ENCODE peak calls at places on chromosomes 1 and 21, in six cellular contexts. One of them, this sample, is unnamed.

GRCh38 chr1:41418868-41419583 is 57.8 kb downstream of the FOXO6 start:
- DNase-seq in A549: peak; percentile 73
- DNase-seq in HepG2: peak; percentile 34
- DNase-seq in GM12878: no peak
- DNase-seq in endothelial cell of umbilical vein: peak; percentile 67
- DNase-seq in K562: no peak
- DNase-seq in this sample: no peak

GRCh38 chr1:191671236-191671635 is 487.0 kb upstream of the RGS18 start:
- DNase-seq in K562: no peak
- DNase-seq in endothelial cell of umbilical vein: no peak
- DNase-seq in HepG2: no peak
- DNase-seq in GM12878: no peak
- DNase-seq in A549: no peak
- DNase-seq in this sample: no peak

GRCh38 chr1:244834596-244835275 is 722 bp upstream of the COX20 start:
- DNase-seq in K562: no peak
- DNase-seq in A549: peak; percentile 71
- DNase-seq in HepG2: peak; percentile 91
- DNase-seq in GM12878: peak; percentile 88
- DNase-seq in endothelial cell of umbilical vein: peak; percentile 92
- DNase-seq in this sample: peak; percentile 97

GRCh38 chr21:43827015-43827611 is 37.7 kb downstream of the RRP1 start:
- DNase-seq in GM12878: no peak
- DNase-seq in endothelial cell of umbilical vein: no peak
- DNase-seq in K562: no peak
- DNase-seq in A549: no peak
- DNase-seq in HepG2: no peak
- DNase-seq in this sample: no peak

GRCh38 chr1:224632381-224632871 is 16.3 kb downstream of the CNIH3 start:
- DNase-seq in GM12878: no peak
- DNase-seq in endothelial cell of umbilical vein: peak; percentile 74
- DNase-seq in HepG2: no peak
- DNase-seq in A549: no peak
- DNase-seq in K562: no peak
- DNase-seq in this sample: no peak

GRCh38 chr1:232443372-232443771 is 186.6 kb downstream of the SIPA1L2 start:
- DNase-seq in K562: no peak
- DNase-seq in A549: no peak
- DNase-seq in endothelial cell of umbilical vein: no peak
- DNase-seq in GM12878: no peak
- DNase-seq in HepG2: no peak
- DNase-seq in this sample: no peak

GRCh38 chr1:244454412-244454811 is 2.7 kb upstream of the ADSS2 start:
- DNase-seq in HepG2: no peak
- DNase-seq in K562: no peak
- DNase-seq in A549: no peak
- DNase-seq in GM12878: no peak
- DNase-seq in endothelial cell of umbilical vein: no peak
- DNase-seq in this sample: no peak

GRCh38 chr1:155801149-155801548 is 55.9 kb downstream of the GON4L start:
- DNase-seq in HepG2: no peak
- DNase-seq in endothelial cell of umbilical vein: peak; percentile 30
- DNase-seq in K562: no peak
- DNase-seq in GM12878: no peak
- DNase-seq in A549: no peak
- DNase-seq in this sample: no peak

GRCh38 chr1:7388488-7389185 is 382.5 kb upstream of the VAMP3 start:
- DNase-seq in endothelial cell of umbilical vein: peak; percentile 51
- DNase-seq in A549: no peak
- DNase-seq in K562: no peak
- DNase-seq in HepG2: no peak
- DNase-seq in GM12878: no peak
- DNase-seq in this sample: no peak

GRCh38 chr21:45611296-45611695 is 32.2 kb upstream of the PCBP3 start:
- DNase-seq in HepG2: no peak
- DNase-seq in endothelial cell of umbilical vein: no peak
- DNase-seq in A549: no peak
- DNase-seq in GM12878: no peak
- DNase-seq in K562: no peak
- DNase-seq in this sample: no peak

GRCh38 chr21:38170705-38171682 is 85.8 kb upstream of the KCNJ15 start:
- DNase-seq in GM12878: no peak
- DNase-seq in A549: no peak
- DNase-seq in K562: no peak
- DNase-seq in HepG2: no peak
- DNase-seq in endothelial cell of umbilical vein: peak; percentile 45
- DNase-seq in this sample: no peak

GRCh38 chr1:163974120-163974519 is 584.9 kb upstream of the PBX1 start:
- DNase-seq in HepG2: no peak
- DNase-seq in K562: no peak
- DNase-seq in A549: no peak
- DNase-seq in GM12878: no peak
- DNase-seq in endothelial cell of umbilical vein: no peak
- DNase-seq in this sample: no peak

GRCh38 chr1:40067023-40067422 is 26.5 kb downstream of the CAP1 start:
- DNase-seq in endothelial cell of umbilical vein: no peak
- DNase-seq in A549: no peak
- DNase-seq in GM12878: no peak
- DNase-seq in HepG2: no peak
- DNase-seq in K562: no peak
- DNase-seq in this sample: no peak

GRCh38 chr1:29331731-29332130 is 95.4 kb downstream of the PTPRU start:
- DNase-seq in K562: no peak
- DNase-seq in HepG2: no peak
- DNase-seq in endothelial cell of umbilical vein: no peak
- DNase-seq in GM12878: no peak
- DNase-seq in A549: no peak
- DNase-seq in this sample: no peak

DNA sequence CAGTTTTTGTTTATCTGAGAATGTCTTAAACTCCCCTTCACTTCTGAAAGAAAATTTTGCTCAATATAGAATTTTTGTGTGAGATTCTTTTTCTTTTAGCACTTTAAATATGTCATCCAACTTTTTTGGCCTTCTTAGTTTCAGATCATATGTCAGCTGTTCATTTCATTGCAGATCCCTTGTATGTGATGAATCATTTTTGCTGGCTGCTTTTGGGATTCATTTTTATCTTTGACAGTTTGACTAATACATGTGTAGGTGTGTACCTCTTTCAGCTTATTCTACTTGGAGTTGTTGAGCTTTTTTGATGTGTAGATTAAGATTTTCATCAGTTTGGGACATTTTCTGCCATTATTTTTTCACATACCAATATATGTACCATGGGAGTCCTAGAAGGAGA is 156.8 kb downstream of the FASLG start:
- DNase-seq in A549: no peak
- DNase-seq in endothelial cell of umbilical vein: no peak
- DNase-seq in K562: no peak
- DNase-seq in GM12878: no peak
- DNase-seq in HepG2: no peak
- DNase-seq in this sample: no peak
- TF ChIP-seq MAX in A549: no peak
- TF ChIP-seq MAX in endothelial cell of umbilical vein: no peak
- TF ChIP-seq MAX in K562: no peak
- TF ChIP-seq MAX in GM12878: no peak
- TF ChIP-seq MAX in HepG2: no peak
- TF ChIP-seq MAX in this sample: no peak

GRCh38 chr1:115539061-115539460 is 102.7 kb upstream of the VANGL1 start:
- DNase-seq in A549: no peak
- DNase-seq in GM12878: no peak
- DNase-seq in endothelial cell of umbilical vein: no peak
- DNase-seq in HepG2: no peak
- DNase-seq in K562: no peak
- DNase-seq in this sample: no peak
- TF ChIP-seq MYC in A549: no peak
- TF ChIP-seq MYC in GM12878: no peak
- TF ChIP-seq MYC in endothelial cell of umbilical vein: no peak
- TF ChIP-seq MYC in HepG2: no peak
- TF ChIP-seq MYC in K562: no peak
- TF ChIP-seq MYC in this sample: no peak

GRCh38 chr1:10074059-10074854 is 41.5 kb downstream of the UBE4B start:
- DNase-seq in HepG2: no peak
- DNase-seq in K562: no peak
- DNase-seq in GM12878: peak; percentile 40
- DNase-seq in endothelial cell of umbilical vein: peak; percentile 37
- DNase-seq in A549: peak; percentile 38
- DNase-seq in this sample: peak; percentile 92
- TF ChIP-seq MAX in HepG2: no peak
- TF ChIP-seq MAX in K562: no peak
- TF ChIP-seq MAX in GM12878: no peak
- TF ChIP-seq MAX in endothelial cell of umbilical vein: no peak
- TF ChIP-seq MAX in A549: no peak
- TF ChIP-seq MAX in this sample: peak; percentile 82

GRCh38 chr1:112529301-112529700 is 20.5 kb downstream of the WNT2B start:
- DNase-seq in HepG2: no peak
- DNase-seq in A549: no peak
- DNase-seq in endothelial cell of umbilical vein: no peak
- DNase-seq in K562: no peak
- DNase-seq in GM12878: no peak
- DNase-seq in this sample: no peak

GRCh38 chr1:112532074-112532473 is 23.3 kb downstream of the WNT2B start:
- DNase-seq in GM12878: no peak
- DNase-seq in HepG2: no peak
- DNase-seq in K562: no peak
- DNase-seq in A549: no peak
- DNase-seq in endothelial cell of umbilical vein: no peak
- DNase-seq in this sample: no peak

GRCh38 chr1:112530832-112531231 is 22.1 kb downstream of the WNT2B start:
- DNase-seq in A549: no peak
- DNase-seq in HepG2: no peak
- DNase-seq in K562: no peak
- DNase-seq in endothelial cell of umbilical vein: no peak
- DNase-seq in GM12878: no peak
- DNase-seq in this sample: no peak

GRCh38 chr1:112536561-112536960 is 27.8 kb downstream of the WNT2B start:
- DNase-seq in endothelial cell of umbilical vein: no peak
- DNase-seq in A549: no peak
- DNase-seq in K562: no peak
- DNase-seq in GM12878: no peak
- DNase-seq in HepG2: no peak
- DNase-seq in this sample: no peak

DNA sequence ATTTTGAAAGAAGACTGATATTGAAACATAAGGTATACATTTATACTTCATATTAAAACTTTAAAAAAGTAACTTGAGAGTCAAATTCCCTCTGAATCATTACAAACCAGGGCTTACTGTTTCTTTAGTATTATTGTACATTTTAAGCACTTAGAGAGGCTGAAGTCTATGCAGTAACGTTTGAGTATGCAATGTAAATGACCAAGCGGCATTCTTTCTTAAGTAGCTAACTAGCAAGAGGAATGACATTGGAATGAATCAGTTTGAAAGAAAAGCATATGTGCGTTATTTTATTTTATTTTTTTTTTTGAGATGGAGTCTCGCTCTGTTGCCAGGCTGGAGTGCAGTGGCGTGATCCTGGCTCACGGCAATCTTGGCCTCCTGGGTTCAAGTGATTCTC is 24.3 kb downstream of the WNT2B start:
- DNase-seq in K562: no peak
- DNase-seq in endothelial cell of umbilical vein: no peak
- DNase-seq in GM12878: no peak
- DNase-seq in A549: no peak
- DNase-seq in HepG2: no peak
- DNase-seq in this sample: no peak
- TF ChIP-seq MYC in K562: no peak
- TF ChIP-seq MYC in endothelial cell of umbilical vein: no peak
- TF ChIP-seq MYC in GM12878: no peak
- TF ChIP-seq MYC in A549: no peak
- TF ChIP-seq MYC in HepG2: no peak
- TF ChIP-seq MYC in this sample: no peak

GRCh38 chr1:150364231-150365003 is 470 bp downstream of the RPRD2 start:
- DNase-seq in GM12878: no peak
- DNase-seq in A549: peak; percentile 60
- DNase-seq in HepG2: peak; percentile 72
- DNase-seq in K562: peak; percentile 62
- DNase-seq in endothelial cell of umbilical vein: peak; percentile 85
- DNase-seq in this sample: peak; percentile 85

GRCh38 chr1:150366416-150367296 is 2.7 kb downstream of the RPRD2 start:
- DNase-seq in HepG2: no peak
- DNase-seq in endothelial cell of umbilical vein: peak; percentile 38
- DNase-seq in K562: no peak
- DNase-seq in GM12878: no peak
- DNase-seq in A549: no peak
- DNase-seq in this sample: peak; percentile 44

GRCh38 chr1:150363426-150364230 is at the start of gene RPRD2:
- DNase-seq in GM12878: peak; percentile 97
- DNase-seq in A549: peak; percentile 99
- DNase-seq in HepG2: peak; percentile 99
- DNase-seq in endothelial cell of umbilical vein: peak; percentile 99
- DNase-seq in K562: peak; percentile 98
- DNase-seq in this sample: peak; percentile 99

GRCh38 chr1:150362721-150363425 is 1.1 kb upstream of the RPRD2 start:
- DNase-seq in A549: no peak
- DNase-seq in K562: no peak
- DNase-seq in HepG2: no peak
- DNase-seq in GM12878: no peak
- DNase-seq in endothelial cell of umbilical vein: no peak
- DNase-seq in this sample: no peak

GRCh38 chr1:150365945-150366344 is 2.0 kb downstream of the RPRD2 start:
- DNase-seq in A549: no peak
- DNase-seq in GM12878: no peak
- DNase-seq in K562: no peak
- DNase-seq in HepG2: no peak
- DNase-seq in endothelial cell of umbilical vein: peak; percentile 38
- DNase-seq in this sample: peak; percentile 53
- TF ChIP-seq MAX in A549: no peak
- TF ChIP-seq MAX in GM12878: no peak
- TF ChIP-seq MAX in K562: no peak
- TF ChIP-seq MAX in HepG2: no peak
- TF ChIP-seq MAX in endothelial cell of umbilical vein: no peak
- TF ChIP-seq MAX in this sample: no peak

GRCh38 chr21:41632748-41633475 is 125.0 kb upstream of the TMPRSS2 start:
- DNase-seq in endothelial cell of umbilical vein: no peak
- DNase-seq in HepG2: no peak
- DNase-seq in A549: no peak
- DNase-seq in GM12878: no peak
- DNase-seq in K562: no peak
- DNase-seq in this sample: no peak

GRCh38 chr21:41631564-41632461 is 123.9 kb upstream of the TMPRSS2 start:
- DNase-seq in A549: peak; percentile 39
- DNase-seq in K562: no peak
- DNase-seq in GM12878: no peak
- DNase-seq in HepG2: no peak
- DNase-seq in endothelial cell of umbilical vein: no peak
- DNase-seq in this sample: no peak

GRCh38 chr21:41630917-41631316 is 123.0 kb upstream of the TMPRSS2 start:
- DNase-seq in endothelial cell of umbilical vein: no peak
- DNase-seq in HepG2: no peak
- DNase-seq in K562: no peak
- DNase-seq in GM12878: no peak
- DNase-seq in A549: no peak
- DNase-seq in this sample: no peak

GRCh38 chr21:41627428-41627827 is 119.5 kb upstream of the TMPRSS2 start:
- DNase-seq in A549: no peak
- DNase-seq in GM12878: no peak
- DNase-seq in HepG2: no peak
- DNase-seq in endothelial cell of umbilical vein: no peak
- DNase-seq in K562: no peak
- DNase-seq in this sample: no peak

GRCh38 chr21:41630249-41630648 is 122.3 kb upstream of the TMPRSS2 start:
- DNase-seq in A549: peak; percentile 85
- DNase-seq in endothelial cell of umbilical vein: no peak
- DNase-seq in GM12878: no peak
- DNase-seq in K562: no peak
- DNase-seq in HepG2: no peak
- DNase-seq in this sample: no peak
- TF ChIP-seq MYC in A549: no peak
- TF ChIP-seq MYC in endothelial cell of umbilical vein: no peak
- TF ChIP-seq MYC in GM12878: no peak
- TF ChIP-seq MYC in K562: no peak
- TF ChIP-seq MYC in HepG2: no peak
- TF ChIP-seq MYC in this sample: no peak

This sample was measured in NB4.